ENCODE peak calls at places on chromosomes 1 and 21, in six cellular contexts. D, C, V, F, E and N are unnamed samples.

GRCh38 chr21:43854773-43855633 is 10.0 kb upstream of the AGPAT3 start:
- DNase-seq in V (no peak), C (no peak), E (no peak), F (no peak), D (no peak), N (no peak)

GRCh38 chr1:151680391-151680790 is 36.2 kb downstream of the CELF3 start:
- DNase-seq in V (no peak), C (no peak), D (no peak), E (peak), F (no peak), N (no peak)

GRCh38 chr1:202625416-202626360 is 84.6 kb downstream of the SYT2 start:
- DNase-seq in F (peak), C (peak), V (peak), D (no peak), E (peak), N (no peak)

GRCh38 chr1:6497215-6497866 is 5.9 kb upstream of the PLEKHG5 start:
- DNase-seq in E (peak), V (peak), D (no peak), F (no peak), C (no peak), N (no peak)

GRCh38 chr21:34514576-34515135 is 2.6 kb upstream of the KCNE1 start:
- DNase-seq in V (no peak), F (no peak), E (no peak), D (no peak), C (no peak), N (no peak)

GRCh38 chr1:24294757-24295371 is 24.3 kb upstream of the GRHL3 start:
- DNase-seq in F (no peak), C (peak), V (peak), D (no peak), E (no peak), N (peak)

GRCh38 chr1:173162601-173163000 is 44.5 kb downstream of the TNFSF4 start:
- DNase-seq in C (no peak), F (no peak), V (no peak), D (no peak), E (no peak), N (no peak)

GRCh38 chr1:244104309-244105060 is 53.4 kb downstream of the ZBTB18 start:
- DNase-seq in E (peak), C (peak), V (no peak), D (peak), F (peak), N (no peak)

GRCh38 chr1:33271666-33272505 is 15.6 kb downstream of the ZNF362 start:
- DNase-seq in D (no peak), C (no peak), E (no peak), F (no peak), V (no peak), N (no peak)

GRCh38 chr1:103514920-103515503 is 10.5 kb upstream of the RNPC3 start:
- DNase-seq in E (peak), C (no peak), F (peak), V (no peak), D (no peak), N (no peak)

GRCh38 chr1:11559211-11559970 is 80.4 kb downstream of the DISP3 start:
- DNase-seq in D (no peak), V (no peak), F (no peak), C (no peak), E (no peak), N (no peak)

GRCh38 chr1:201322653-201323510 is 39.6 kb downstream of the PKP1 start:
- DNase-seq in C (no peak), E (no peak), F (no peak), V (no peak), D (no peak), N (no peak)

GRCh38 chr1:67760030-67760821 is 73.0 kb downstream of the GNG12 start:
- DNase-seq in E (peak), C (no peak), F (peak), D (no peak), V (peak), N (peak)

GRCh38 chr1:66239834-66240233 is 294.1 kb upstream of the SGIP1 start:
- DNase-seq in E (no peak), F (no peak), V (no peak), C (no peak), D (no peak), N (no peak)

GRCh38 chr1:25134307-25134706 is 98.0 kb downstream of the SYF2 start:
- DNase-seq in E (no peak), V (no peak), C (no peak), F (no peak), D (no peak), N (no peak)

GRCh38 chr1:245503548-245503947 is 348.8 kb downstream of the KIF26B start:
- DNase-seq in E (no peak), D (no peak), F (no peak), V (no peak), C (no peak), N (no peak)

GRCh38 chr1:223492044-223492443 is 98.8 kb downstream of the CCDC185 start:
- DNase-seq in V (no peak), D (no peak), E (no peak), F (no peak), C (no peak), N (no peak)

GRCh38 chr21:37815893-37816292 is 100.4 kb downstream of the KCNJ6 start:
- DNase-seq in C (no peak), E (no peak), F (no peak), V (no peak), D (no peak), N (no peak)

GRCh38 chr1:237134929-237135328 is 92.9 kb downstream of the RYR2 start:
- DNase-seq in F (no peak), E (no peak), C (no peak), V (no peak), D (no peak), N (no peak)

GRCh38 chr1:17861685-17862084 is 106.6 kb downstream of the ACTL8 start:
- DNase-seq in F (peak), C (peak), E (no peak), D (no peak), V (no peak), N (no peak)

GRCh38 chr1:44345187-44345775 is 9.8 kb downstream of the ERI3 start:
- DNase-seq in F (no peak), C (no peak), V (no peak), D (no peak), E (no peak), N (peak)

GRCh38 chr21:36860736-36861594 is 105.5 kb downstream of the HLCS start:
- DNase-seq in D (no peak), F (peak), V (no peak), C (no peak), E (peak), N (no peak)

GRCh38 chr1:248696261-248696660 is 6.3 kb downstream of the OR14I1 start:
- DNase-seq in D (no peak), C (no peak), F (no peak), V (no peak), E (no peak), N (no peak)

GRCh38 chr1:248688527-248689298 is 13.9 kb downstream of the OR14I1 start:
- DNase-seq in F (no peak), V (no peak), E (no peak), C (no peak), D (no peak), N (no peak)

GRCh38 chr1:248686815-248687214 is 15.8 kb downstream of the OR14I1 start:
- DNase-seq in V (no peak), F (no peak), E (no peak), C (no peak), D (no peak), N (peak)

GRCh38 chr1:248695451-248696132 is 7.0 kb downstream of the OR14I1 start:
- DNase-seq in V (no peak), F (no peak), E (peak), C (no peak), D (no peak), N (no peak)

DNA sequence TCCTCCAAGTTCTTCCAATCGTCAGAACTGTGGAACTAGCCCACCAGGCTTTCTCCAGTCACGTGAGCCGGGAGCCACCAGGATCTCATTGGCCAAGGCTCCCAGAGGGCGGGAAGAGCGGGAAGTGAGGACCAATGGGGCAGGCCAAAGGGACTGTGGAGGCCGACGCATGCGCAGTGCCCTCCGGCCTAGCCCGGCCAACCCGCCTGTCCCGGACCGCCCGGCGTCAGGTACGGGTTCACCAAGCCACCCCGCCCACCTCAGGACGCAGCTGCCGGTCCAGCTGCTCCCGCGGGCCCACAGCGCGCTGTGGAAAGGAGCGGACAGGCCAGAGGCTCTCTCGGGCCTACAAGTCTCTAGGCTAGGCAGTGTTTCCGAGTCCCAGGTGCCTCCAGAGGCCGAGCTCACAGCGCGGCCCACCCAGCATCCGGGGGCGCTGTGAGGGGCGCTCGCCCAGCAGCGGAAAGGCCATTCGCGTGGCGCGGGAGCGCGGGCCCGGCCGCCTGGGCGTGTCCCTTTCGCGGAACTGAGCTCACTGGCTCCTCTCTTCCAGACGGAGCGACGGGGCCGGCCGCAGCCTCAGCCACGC is 10.9 kb downstream of the OR14I1 start:
- DNase-seq in E (no peak), F (no peak), V (no peak), C (no peak), D (no peak), N (no peak)
- H3K4me3 ChIP-seq in E (no peak), F (no peak), V (no peak), C (no peak), D (no peak), N (no peak)

DNA sequence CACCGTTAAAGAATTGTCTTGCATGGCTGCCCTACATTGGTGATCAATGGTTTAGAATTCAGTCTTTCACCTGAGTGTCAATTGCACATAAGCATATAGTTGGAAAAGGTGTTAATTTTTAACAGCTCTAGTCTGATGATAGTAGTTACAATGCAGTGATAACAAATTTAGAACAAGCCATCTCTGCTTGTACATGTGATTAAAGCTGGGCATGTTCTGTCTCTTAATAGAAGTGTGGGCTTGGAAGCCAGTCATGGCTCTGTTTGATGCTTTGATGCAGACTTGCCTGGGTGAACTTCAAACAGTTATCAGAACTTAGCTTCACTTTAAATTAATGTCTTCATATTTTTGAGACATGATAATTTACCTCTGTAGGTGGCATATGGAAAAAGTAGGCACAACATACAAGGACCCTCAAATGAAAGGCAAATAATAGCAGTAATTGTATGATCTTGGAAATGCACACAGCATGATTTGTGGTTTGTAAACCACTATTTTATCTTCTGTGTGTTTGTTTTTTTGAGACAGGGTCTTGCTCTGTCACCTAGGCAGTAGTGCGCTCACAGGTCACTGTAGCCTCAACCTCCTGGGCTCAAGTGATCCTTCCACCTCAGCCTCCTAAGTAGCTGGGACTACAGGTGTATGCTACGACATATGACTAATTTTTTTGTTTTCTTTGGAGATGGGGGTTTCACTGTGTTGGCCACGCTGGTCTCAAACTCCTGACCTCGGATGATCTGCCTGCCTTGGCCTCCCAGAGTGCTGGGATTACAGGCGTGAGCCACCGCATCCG is 3.8 kb downstream of the DDI2 start:
- DNase-seq in C (no peak), E (no peak), F (no peak), V (no peak), D (no peak), N (no peak)
- H3K4me3 ChIP-seq in C (no peak), E (peak), F (no peak), V (no peak), D (no peak), N (no peak)

DNA sequence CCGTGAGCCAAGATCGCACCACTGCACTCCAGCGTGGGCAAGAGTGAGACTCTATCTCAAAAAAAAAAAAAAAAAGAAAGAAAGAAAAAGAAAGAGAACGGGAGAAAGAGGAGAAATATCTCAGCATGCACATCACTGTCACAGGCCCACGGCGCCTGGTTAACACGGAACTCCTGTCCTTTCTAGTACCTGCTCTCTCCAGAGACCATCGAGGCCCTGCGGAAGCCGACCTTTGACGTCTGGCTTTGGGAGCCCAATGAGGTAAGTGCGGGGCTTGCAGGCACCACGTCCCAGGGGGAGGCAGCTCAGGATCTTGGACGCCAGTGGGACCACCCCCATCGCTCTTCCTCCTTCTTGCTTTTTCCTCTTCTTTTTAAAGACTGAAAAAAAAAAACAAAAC is 100.4 kb downstream of the PDE9A start:
- DNase-seq in C (no peak), V (no peak), E (no peak), D (no peak), F (no peak), N (no peak)
- H3K4me3 ChIP-seq in C (no peak), V (no peak), E (no peak), D (no peak), F (no peak), N (no peak)

GRCh38 chr1:210213335-210213734 is 19.3 kb upstream of the SERTAD4 start:
- DNase-seq in D (no peak), E (no peak), V (no peak), F (no peak), C (no peak), N (no peak)

GRCh38 chr1:210222288-210223006 is 10.1 kb upstream of the SERTAD4 start:
- DNase-seq in F (no peak), D (no peak), C (no peak), V (peak), E (peak), N (peak)

GRCh38 chr1:210214573-210215409 is 17.8 kb upstream of the SERTAD4 start:
- DNase-seq in V (no peak), D (no peak), E (no peak), F (no peak), C (no peak), N (no peak)

GRCh38 chr1:210217482-210217881 is 15.1 kb upstream of the SERTAD4 start:
- DNase-seq in E (no peak), C (no peak), V (no peak), D (no peak), F (no peak), N (no peak)

GRCh38 chr1:210218047-210218446 is 14.5 kb upstream of the SERTAD4 start:
- DNase-seq in E (peak), D (no peak), C (no peak), V (no peak), F (no peak), N (no peak)
- H3K4me3 ChIP-seq in E (no peak), D (no peak), C (no peak), V (no peak), F (no peak), N (no peak)